ENCODE peak calls at places on chromosomes 3 and 15, in nine cellular contexts. One of them, this sample, is unnamed.
A peak's percentile ranks its signal among the peaks of the same experiment; 100 is the strongest.

GRCh38 chr3:73614385-73614784 is 10.4 kb downstream of the PDZRN3 start:
- DNase-seq in tibial nerve: no peak
- DNase-seq in CD8-positive, alpha-beta memory T cell: no peak
- DNase-seq in gastrocnemius medialis: peak; percentile 78
- DNase-seq in ascending aorta: peak; percentile 77
- DNase-seq in GM23338: no peak
- DNase-seq in A549: no peak
- DNase-seq in transverse colon: peak; percentile 20
- DNase-seq in endothelial cell of umbilical vein: no peak
- DNase-seq in this sample: no peak

GRCh38 chr15:35624881-35625280 is 78.9 kb upstream of the DPH6 start:
- DNase-seq in tibial nerve: peak; percentile 54
- DNase-seq in CD8-positive, alpha-beta memory T cell: no peak
- DNase-seq in gastrocnemius medialis: peak; percentile 19
- DNase-seq in ascending aorta: peak; percentile 83
- DNase-seq in GM23338: no peak
- DNase-seq in A549: no peak
- DNase-seq in transverse colon: no peak
- DNase-seq in endothelial cell of umbilical vein: no peak
- DNase-seq in this sample: no peak

GRCh38 chr3:133833267-133833666 is 27.7 kb downstream of the SRPRB start:
- DNase-seq in tibial nerve: no peak
- DNase-seq in CD8-positive, alpha-beta memory T cell: no peak
- DNase-seq in gastrocnemius medialis: no peak
- DNase-seq in ascending aorta: no peak
- DNase-seq in GM23338: no peak
- DNase-seq in A549: no peak
- DNase-seq in transverse colon: no peak
- DNase-seq in endothelial cell of umbilical vein: no peak
- DNase-seq in this sample: no peak

GRCh38 chr3:38327335-38328009 is 19.1 kb upstream of the XYLB start:
- DNase-seq in tibial nerve: no peak
- DNase-seq in CD8-positive, alpha-beta memory T cell: no peak
- DNase-seq in gastrocnemius medialis: no peak
- DNase-seq in ascending aorta: no peak
- DNase-seq in GM23338: no peak
- DNase-seq in A549: peak; percentile 14
- DNase-seq in transverse colon: no peak
- DNase-seq in endothelial cell of umbilical vein: peak; percentile 14
- DNase-seq in this sample: no peak

GRCh38 chr15:88243895-88244787 is 12.4 kb downstream of the NTRK3 start:
- DNase-seq in tibial nerve: no peak
- DNase-seq in CD8-positive, alpha-beta memory T cell: no peak
- DNase-seq in gastrocnemius medialis: no peak
- DNase-seq in ascending aorta: no peak
- DNase-seq in GM23338: peak; percentile 71
- DNase-seq in A549: peak; percentile 62
- DNase-seq in transverse colon: no peak
- DNase-seq in endothelial cell of umbilical vein: peak; percentile 22
- DNase-seq in this sample: no peak

GRCh38 chr3:14418670-14419250 is 16.4 kb downstream of the SLC6A6 start:
- DNase-seq in tibial nerve: no peak
- DNase-seq in CD8-positive, alpha-beta memory T cell: no peak
- DNase-seq in gastrocnemius medialis: no peak
- DNase-seq in ascending aorta: no peak
- DNase-seq in GM23338: peak; percentile 71
- DNase-seq in A549: peak; percentile 44
- DNase-seq in transverse colon: peak; percentile 46
- DNase-seq in endothelial cell of umbilical vein: no peak
- DNase-seq in this sample: no peak

GRCh38 chr3:65080432-65080831 is 392.6 kb upstream of the ADAMTS9 start:
- DNase-seq in tibial nerve: no peak
- DNase-seq in CD8-positive, alpha-beta memory T cell: no peak
- DNase-seq in gastrocnemius medialis: no peak
- DNase-seq in ascending aorta: no peak
- DNase-seq in GM23338: peak; percentile 38
- DNase-seq in A549: peak; percentile 0
- DNase-seq in transverse colon: no peak
- DNase-seq in endothelial cell of umbilical vein: peak; percentile 16
- DNase-seq in this sample: no peak

GRCh38 chr3:107957506-107957905 is 133.3 kb downstream of the CD47 start:
- DNase-seq in tibial nerve: no peak
- DNase-seq in CD8-positive, alpha-beta memory T cell: no peak
- DNase-seq in gastrocnemius medialis: no peak
- DNase-seq in ascending aorta: no peak
- DNase-seq in GM23338: no peak
- DNase-seq in A549: no peak
- DNase-seq in transverse colon: no peak
- DNase-seq in endothelial cell of umbilical vein: no peak
- DNase-seq in this sample: no peak

GRCh38 chr3:31184257-31185003 is 290.0 kb upstream of the GADL1 start:
- DNase-seq in tibial nerve: no peak
- DNase-seq in CD8-positive, alpha-beta memory T cell: no peak
- DNase-seq in gastrocnemius medialis: no peak
- DNase-seq in ascending aorta: no peak
- DNase-seq in GM23338: no peak
- DNase-seq in A549: no peak
- DNase-seq in transverse colon: no peak
- DNase-seq in endothelial cell of umbilical vein: no peak
- DNase-seq in this sample: no peak

GRCh38 chr3:31185004-31185357 is 290.5 kb upstream of the GADL1 start:
- DNase-seq in tibial nerve: no peak
- DNase-seq in CD8-positive, alpha-beta memory T cell: no peak
- DNase-seq in gastrocnemius medialis: no peak
- DNase-seq in ascending aorta: no peak
- DNase-seq in GM23338: no peak
- DNase-seq in A549: no peak
- DNase-seq in transverse colon: no peak
- DNase-seq in endothelial cell of umbilical vein: no peak
- DNase-seq in this sample: no peak

GRCh38 chr3:31181661-31182060 is 287.2 kb upstream of the GADL1 start:
- DNase-seq in tibial nerve: no peak
- DNase-seq in CD8-positive, alpha-beta memory T cell: no peak
- DNase-seq in gastrocnemius medialis: no peak
- DNase-seq in ascending aorta: no peak
- DNase-seq in GM23338: no peak
- DNase-seq in A549: no peak
- DNase-seq in transverse colon: no peak
- DNase-seq in endothelial cell of umbilical vein: no peak
- DNase-seq in this sample: no peak

GRCh38 chr3:31180274-31180673 is 285.8 kb upstream of the GADL1 start:
- DNase-seq in tibial nerve: no peak
- DNase-seq in CD8-positive, alpha-beta memory T cell: no peak
- DNase-seq in gastrocnemius medialis: no peak
- DNase-seq in ascending aorta: no peak
- DNase-seq in GM23338: no peak
- DNase-seq in A549: no peak
- DNase-seq in transverse colon: no peak
- DNase-seq in endothelial cell of umbilical vein: no peak
- DNase-seq in this sample: no peak

GRCh38 chr3:31182639-31183038 is 288.2 kb upstream of the GADL1 start:
- DNase-seq in tibial nerve: no peak
- DNase-seq in CD8-positive, alpha-beta memory T cell: no peak
- DNase-seq in gastrocnemius medialis: no peak
- DNase-seq in ascending aorta: no peak
- DNase-seq in GM23338: no peak
- DNase-seq in A549: no peak
- DNase-seq in transverse colon: no peak
- DNase-seq in endothelial cell of umbilical vein: no peak
- DNase-seq in this sample: no peak
- H3K4me1 ChIP-seq in tibial nerve: no peaks in the 10 kb centered on the region
- H3K4me1 ChIP-seq in CD8-positive, alpha-beta memory T cell: no peaks in the 10 kb centered on the region
- H3K4me1 ChIP-seq in gastrocnemius medialis: no peaks in the 10 kb centered on the region
- H3K4me1 ChIP-seq in ascending aorta: no peaks in the 10 kb centered on the region
- H3K4me1 ChIP-seq in GM23338: peaks cover 2% of the 10 kb centered on the region
- H3K4me1 ChIP-seq in A549: no peaks in the 10 kb centered on the region
- H3K4me1 ChIP-seq in transverse colon: peaks cover 16% of the 10 kb centered on the region
- H3K4me1 ChIP-seq in endothelial cell of umbilical vein: no peaks in the 10 kb centered on the region
- H3K4me1 ChIP-seq in this sample: no peaks in the 10 kb centered on the region

GRCh38 chr3:194930439-194931204 is 244.9 kb downstream of the FAM43A start:
- DNase-seq in tibial nerve: no peak
- DNase-seq in CD8-positive, alpha-beta memory T cell: no peak
- DNase-seq in gastrocnemius medialis: no peak
- DNase-seq in ascending aorta: no peak
- DNase-seq in GM23338: peak; percentile 17
- DNase-seq in A549: no peak
- DNase-seq in transverse colon: no peak
- DNase-seq in endothelial cell of umbilical vein: peak; percentile 99
- DNase-seq in this sample: no peak

GRCh38 chr3:194928183-194928736 is 242.6 kb downstream of the FAM43A start:
- DNase-seq in tibial nerve: no peak
- DNase-seq in CD8-positive, alpha-beta memory T cell: no peak
- DNase-seq in gastrocnemius medialis: no peak
- DNase-seq in ascending aorta: no peak
- DNase-seq in GM23338: no peak
- DNase-seq in A549: no peak
- DNase-seq in transverse colon: no peak
- DNase-seq in endothelial cell of umbilical vein: peak; percentile 18
- DNase-seq in this sample: no peak

GRCh38 chr3:194928831-194929594 is 243.3 kb downstream of the FAM43A start:
- DNase-seq in tibial nerve: no peak
- DNase-seq in CD8-positive, alpha-beta memory T cell: no peak
- DNase-seq in gastrocnemius medialis: no peak
- DNase-seq in ascending aorta: no peak
- DNase-seq in GM23338: peak; percentile 91
- DNase-seq in A549: peak; percentile 7
- DNase-seq in transverse colon: no peak
- DNase-seq in endothelial cell of umbilical vein: no peak
- DNase-seq in this sample: peak; percentile 81

GRCh38 chr3:194933465-194933864 is 247.8 kb downstream of the FAM43A start:
- DNase-seq in tibial nerve: no peak
- DNase-seq in CD8-positive, alpha-beta memory T cell: no peak
- DNase-seq in gastrocnemius medialis: no peak
- DNase-seq in ascending aorta: no peak
- DNase-seq in GM23338: peak; percentile 11
- DNase-seq in A549: no peak
- DNase-seq in transverse colon: no peak
- DNase-seq in endothelial cell of umbilical vein: no peak
- DNase-seq in this sample: no peak

DNA sequence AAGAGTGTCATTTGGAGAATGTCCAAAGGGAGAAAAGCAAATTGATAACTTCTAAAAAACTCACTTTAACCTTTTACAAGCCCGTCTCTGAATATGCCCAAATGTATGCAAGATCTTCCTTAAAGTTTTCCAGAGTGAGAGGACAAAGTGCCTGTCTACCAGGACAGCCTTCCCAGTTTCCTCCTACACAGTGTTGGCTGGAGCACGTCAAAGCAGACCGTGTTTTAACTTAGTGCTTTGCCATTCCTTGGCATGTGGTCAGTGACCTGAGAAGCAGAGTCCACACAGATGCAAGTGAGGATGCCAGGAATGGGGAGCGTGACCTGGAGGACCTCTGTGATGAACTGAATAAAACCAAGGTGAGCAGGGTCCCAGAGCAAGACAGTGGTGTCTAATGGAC is 245.7 kb downstream of the FAM43A start:
- DNase-seq in tibial nerve: no peak
- DNase-seq in CD8-positive, alpha-beta memory T cell: no peak
- DNase-seq in gastrocnemius medialis: no peak
- DNase-seq in ascending aorta: no peak
- DNase-seq in GM23338: no peak
- DNase-seq in A549: no peak
- DNase-seq in transverse colon: no peak
- DNase-seq in endothelial cell of umbilical vein: no peak
- DNase-seq in this sample: no peak
- H3K4me3 ChIP-seq in tibial nerve: no peak overlapping the region
- H3K4me3 ChIP-seq in CD8-positive, alpha-beta memory T cell: no peak overlapping the region
- H3K4me3 ChIP-seq in gastrocnemius medialis: no peak overlapping the region
- H3K4me3 ChIP-seq in ascending aorta: no peak overlapping the region
- H3K4me3 ChIP-seq in GM23338: no peak overlapping the region
- H3K4me3 ChIP-seq in A549: no peak overlapping the region
- H3K4me3 ChIP-seq in transverse colon: no peak overlapping the region
- H3K4me3 ChIP-seq in endothelial cell of umbilical vein: no peak overlapping the region
- H3K4me3 ChIP-seq in this sample: no peak overlapping the region

GRCh38 chr3:57788624-57789018 is 32.5 kb downstream of the SLMAP start:
- DNase-seq in tibial nerve: no peak
- DNase-seq in CD8-positive, alpha-beta memory T cell: no peak
- DNase-seq in gastrocnemius medialis: no peak
- DNase-seq in ascending aorta: no peak
- DNase-seq in GM23338: no peak
- DNase-seq in A549: no peak
- DNase-seq in transverse colon: no peak
- DNase-seq in endothelial cell of umbilical vein: no peak
- DNase-seq in this sample: no peak

GRCh38 chr3:57792198-57792597 is 36.1 kb downstream of the SLMAP start:
- DNase-seq in tibial nerve: no peak
- DNase-seq in CD8-positive, alpha-beta memory T cell: no peak
- DNase-seq in gastrocnemius medialis: no peak
- DNase-seq in ascending aorta: no peak
- DNase-seq in GM23338: no peak
- DNase-seq in A549: no peak
- DNase-seq in transverse colon: no peak
- DNase-seq in endothelial cell of umbilical vein: no peak
- DNase-seq in this sample: no peak

GRCh38 chr3:57787867-57788623 is 31.9 kb downstream of the SLMAP start:
- DNase-seq in tibial nerve: no peak
- DNase-seq in CD8-positive, alpha-beta memory T cell: no peak
- DNase-seq in gastrocnemius medialis: no peak
- DNase-seq in ascending aorta: no peak
- DNase-seq in GM23338: no peak
- DNase-seq in A549: no peak
- DNase-seq in transverse colon: no peak
- DNase-seq in endothelial cell of umbilical vein: peak; percentile 29
- DNase-seq in this sample: no peak

GRCh38 chr3:57793737-57794187 is 37.7 kb downstream of the SLMAP start:
- DNase-seq in tibial nerve: no peak
- DNase-seq in CD8-positive, alpha-beta memory T cell: no peak
- DNase-seq in gastrocnemius medialis: no peak
- DNase-seq in ascending aorta: no peak
- DNase-seq in GM23338: no peak
- DNase-seq in A549: no peak
- DNase-seq in transverse colon: no peak
- DNase-seq in endothelial cell of umbilical vein: peak; percentile 31
- DNase-seq in this sample: no peak

GRCh38 chr3:57791245-57791644 is 35.1 kb downstream of the SLMAP start:
- DNase-seq in tibial nerve: no peak
- DNase-seq in CD8-positive, alpha-beta memory T cell: no peak
- DNase-seq in gastrocnemius medialis: no peak
- DNase-seq in ascending aorta: no peak
- DNase-seq in GM23338: no peak
- DNase-seq in A549: peak; percentile 32
- DNase-seq in transverse colon: no peak
- DNase-seq in endothelial cell of umbilical vein: peak; percentile 26
- DNase-seq in this sample: no peak
- H3K27ac ChIP-seq in tibial nerve: no peak overlapping the region
- H3K27ac ChIP-seq in CD8-positive, alpha-beta memory T cell: no peak overlapping the region
- H3K27ac ChIP-seq in gastrocnemius medialis: no peak overlapping the region
- H3K27ac ChIP-seq in ascending aorta: no peak overlapping the region
- H3K27ac ChIP-seq in GM23338: no peak overlapping the region
- H3K27ac ChIP-seq in A549: no peak overlapping the region
- H3K27ac ChIP-seq in transverse colon: no peak overlapping the region
- H3K27ac ChIP-seq in endothelial cell of umbilical vein: no peak overlapping the region
- H3K27ac ChIP-seq in this sample: no peak overlapping the region

DNA sequence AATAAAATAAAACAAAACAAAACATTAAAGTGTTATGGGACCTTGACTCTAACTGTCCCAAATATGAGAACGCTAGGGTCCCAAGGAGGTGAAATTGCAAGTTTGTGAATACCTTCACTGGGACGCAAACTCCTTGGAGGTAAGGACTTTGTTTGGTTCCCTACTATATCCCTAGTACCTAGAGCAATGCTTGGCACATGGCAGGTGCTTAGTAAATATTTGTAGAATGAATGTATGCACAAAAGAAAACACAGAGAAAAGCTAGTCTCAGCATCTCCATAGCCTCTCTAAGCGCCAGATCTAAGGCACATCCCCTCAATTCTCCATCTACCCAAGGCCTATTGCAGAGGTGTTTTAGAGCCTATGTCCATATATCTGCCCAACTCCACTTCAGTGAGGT is 30.5 kb downstream of the GPR176 start:
- DNase-seq in tibial nerve: no peak
- DNase-seq in CD8-positive, alpha-beta memory T cell: no peak
- DNase-seq in gastrocnemius medialis: no peak
- DNase-seq in ascending aorta: no peak
- DNase-seq in GM23338: no peak
- DNase-seq in A549: no peak
- DNase-seq in transverse colon: no peak
- DNase-seq in endothelial cell of umbilical vein: no peak
- DNase-seq in this sample: no peak
- H3K4me1 ChIP-seq in tibial nerve: no peaks in the 10 kb centered on the region
- H3K4me1 ChIP-seq in CD8-positive, alpha-beta memory T cell: no peaks in the 10 kb centered on the region
- H3K4me1 ChIP-seq in gastrocnemius medialis: no peaks in the 10 kb centered on the region
- H3K4me1 ChIP-seq in ascending aorta: no peaks in the 10 kb centered on the region
- H3K4me1 ChIP-seq in GM23338: peaks cover 65% of the 10 kb centered on the region
- H3K4me1 ChIP-seq in A549: no peaks in the 10 kb centered on the region
- H3K4me1 ChIP-seq in transverse colon: peaks cover 13% of the 10 kb centered on the region
- H3K4me1 ChIP-seq in endothelial cell of umbilical vein: peaks cover 9% of the 10 kb centered on the region
- H3K4me1 ChIP-seq in this sample: peaks cover 10% of the 10 kb centered on the region